ENCODE peak calls at places on chromosomes 3 and 15, in seven cellular contexts. I, H, R, O, X, B and V are unnamed samples.

GRCh38 chr15:90414408-90415028 is 26.5 kb downstream of the IQGAP1 start:
- DNase-seq in I (no peak), H (no peak), R (peak), O (no peak), X (no peak), B (no peak), V (peak)

GRCh38 chr3:111012388-111013248 is 59.0 kb upstream of the NECTIN3 start:
- DNase-seq in I (no peak), H (no peak), R (no peak), O (no peak), X (no peak), B (peak), V (no peak)

GRCh38 chr3:56724580-56725142 is 41.6 kb upstream of the TASOR start:
- DNase-seq in I (no peak), H (no peak), R (no peak), O (no peak), X (no peak), B (no peak), V (no peak)

GRCh38 chr3:126146525-126147146 is 33.8 kb downstream of the ALDH1L1 start:
- DNase-seq in I (no peak), H (no peak), R (no peak), O (no peak), X (no peak), B (peak), V (no peak)

GRCh38 chr15:71091601-71092000 is 23.7 kb upstream of the THSD4 start:
- DNase-seq in I (no peak), H (no peak), R (no peak), O (no peak), X (no peak), B (no peak), V (no peak)

GRCh38 chr15:70219256-70219919 is 121.7 kb upstream of the TLE3 start:
- DNase-seq in I (no peak), H (no peak), R (no peak), O (no peak), X (no peak), B (peak), V (no peak)

GRCh38 chr15:74995779-74996765 is 709 bp downstream of the SCAMP5 start:
- DNase-seq in I (peak), H (no peak), R (peak), O (no peak), X (no peak), B (no peak), V (no peak)

GRCh38 chr3:13205567-13206143 is 132.4 kb upstream of the IQSEC1 start:
- DNase-seq in I (no peak), H (no peak), R (no peak), O (no peak), X (no peak), B (no peak), V (no peak)

GRCh38 chr3:43729707-43730399 is 39.1 kb downstream of the ABHD5 start:
- DNase-seq in I (no peak), H (no peak), R (no peak), O (no peak), X (no peak), B (no peak), V (no peak)

GRCh38 chr3:94307588-94307987 is 244.7 kb downstream of the NSUN3 start:
- DNase-seq in I (no peak), H (no peak), R (no peak), O (no peak), X (no peak), B (no peak), V (no peak)

GRCh38 chr3:9400626-9401025 is 3.2 kb downstream of the SETD5 start:
- DNase-seq in I (no peak), H (peak), R (peak), O (no peak), X (no peak), B (no peak), V (no peak)

GRCh38 chr15:88904808-88905327 is 8.3 kb downstream of the MFGE8 start:
- DNase-seq in I (peak), H (peak), R (peak), O (peak), X (peak), B (peak), V (peak)

GRCh38 chr3:98972720-98973119 is 71.2 kb upstream of the DCBLD2 start:
- DNase-seq in I (no peak), H (no peak), R (no peak), O (no peak), X (no peak), B (no peak), V (no peak)

GRCh38 chr15:100939786-100940185 is 20.6 kb downstream of the LRRK1 start:
- DNase-seq in I (no peak), H (no peak), R (no peak), O (no peak), X (no peak), B (no peak), V (no peak)

GRCh38 chr3:27483117-27484001 is 825 bp downstream of the SLC4A7 start:
- DNase-seq in I (peak), H (peak), R (peak), O (peak), X (peak), B (peak), V (peak)

GRCh38 chr3:52246264-52246620 is 683 bp downstream of the PPM1M start:
- DNase-seq in I (no peak), H (no peak), R (peak), O (no peak), X (no peak), B (peak), V (no peak)

GRCh38 chr3:162175904-162176303 is 679.3 kb downstream of the OTOL1 start:
- DNase-seq in I (no peak), H (no peak), R (no peak), O (no peak), X (no peak), B (no peak), V (no peak)

GRCh38 chr3:123809597-123809996 is 74.5 kb downstream of the MYLK start:
- DNase-seq in I (no peak), H (peak), R (peak), O (no peak), X (no peak), B (no peak), V (peak)

GRCh38 chr15:51752918-51753317 is 1.5 kb downstream of the TMOD2 start:
- DNase-seq in I (no peak), H (no peak), R (no peak), O (no peak), X (no peak), B (no peak), V (no peak)
- H3K4me3 ChIP-seq in I (no peak), H (no peak), R (no peak), O (no peak), X (no peak), B (no peak), V (no peak)

GRCh38 chr3:181722156-181722555 is 10.4 kb downstream of the SOX2 start:
- DNase-seq in I (no peak), H (no peak), R (no peak), O (no peak), X (no peak), B (no peak), V (no peak)
- H3K4me3 ChIP-seq in I (no peak), H (no peak), R (no peak), O (no peak), X (no peak), B (no peak), V (no peak)

GRCh38 chr3:138433892-138434275 is 532 bp upstream of the ESYT3 start:
- DNase-seq in I (no peak), H (no peak), R (no peak), O (no peak), X (no peak), B (no peak), V (no peak)
- H3K4me3 ChIP-seq in I (peak), H (no peak), R (peak), O (peak), X (peak), B (peak), V (no peak)

DNA sequence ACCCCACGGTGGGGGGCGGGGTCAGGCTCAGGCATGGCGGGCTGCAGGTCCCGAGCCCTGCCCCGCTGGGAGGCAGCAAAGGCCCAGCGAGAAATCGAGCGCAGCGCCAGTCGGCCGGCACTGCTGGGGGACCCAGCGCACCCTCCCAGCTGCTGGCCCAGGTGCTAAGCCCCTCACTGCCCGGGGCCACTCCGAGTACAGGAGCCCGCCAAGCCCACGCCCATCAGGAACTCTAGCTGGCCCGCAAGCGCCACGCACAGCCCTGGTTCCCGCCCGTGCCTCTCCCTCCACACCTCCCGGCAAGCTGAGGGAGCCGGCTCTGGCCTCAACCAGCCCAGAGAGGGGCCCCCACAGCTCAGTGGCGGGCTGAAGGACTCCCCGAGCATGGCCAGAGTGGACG is 29.2 kb downstream of the SCAPER start:
- DNase-seq in I (no peak), H (no peak), R (no peak), O (no peak), X (no peak), B (no peak), V (no peak)
- H3K4me3 ChIP-seq in I (no peak), H (no peak), R (no peak), O (no peak), X (no peak), B (no peak), V (no peak)

GRCh38 chr3:97872209-97873042 is 50.6 kb downstream of the CRYBG3 start:
- DNase-seq in I (no peak), H (peak), R (peak), O (no peak), X (no peak), B (no peak), V (peak)
- H3K4me3 ChIP-seq in I (no peak), H (no peak), R (peak), O (no peak), X (no peak), B (no peak), V (peak)

GRCh38 chr15:39427705-39428104 is 153.2 kb upstream of the THBS1 start:
- DNase-seq in I (no peak), H (no peak), R (no peak), O (no peak), X (no peak), B (no peak), V (peak)
- H3K4me3 ChIP-seq in I (no peak), H (no peak), R (peak), O (no peak), X (no peak), B (no peak), V (no peak)